ENCODE peak calls at places on chromosomes 2 and 18, in five cellular contexts. Q, G, S, X and A are unnamed samples.

GRCh38 chr2:45765847-45766254 is 114.4 kb downstream of the PRKCE start:
- DNase-seq in G (no peak), X (no peak), Q (no peak), S (no peak), A (no peak)

GRCh38 chr18:21408681-21409080 is 166.6 kb downstream of the GREB1L start:
- DNase-seq in Q (no peak), G (no peak), X (no peak), S (no peak), A (no peak)

GRCh38 chr2:209208211-209208610 is 215.6 kb upstream of the MAP2 start:
- DNase-seq in X (no peak), Q (no peak), S (peak; percentile 43), G (no peak), A (no peak)

GRCh38 chr2:110167326-110167955 is 37.4 kb downstream of the NPHP1 start:
- DNase-seq in G (no peak), S (no peak), X (no peak), Q (no peak), A (no peak)

GRCh38 chr2:107137711-107138110 is 251.7 kb upstream of the ST6GAL2 start:
- DNase-seq in G (no peak), Q (no peak), X (no peak), S (no peak), A (no peak)

GRCh38 chr2:38515155-38516074 is 87.3 kb downstream of the HNRNPLL start:
- DNase-seq in G (no peak), X (no peak), Q (peak; percentile 76), S (peak; percentile 77), A (peak; percentile 83)

GRCh38 chr2:557635-558301 is 119.4 kb downstream of the TMEM18 start:
- DNase-seq in Q (no peak), G (no peak), X (no peak), S (no peak), A (no peak)

GRCh38 chr2:236712304-236712703 is 142.7 kb downstream of the ACKR3 start:
- DNase-seq in X (no peak), S (no peak), G (no peak), Q (no peak), A (no peak)

GRCh38 chr18:48929212-48929612 is 21.6 kb downstream of the SMAD7 start:
- DNase-seq in S (no peak), X (peak; percentile 49), G (no peak), Q (no peak), A (no peak)

GRCh38 chr18:48932462-48932818 is 18.3 kb downstream of the SMAD7 start:
- DNase-seq in X (no peak), S (no peak), Q (no peak), G (no peak), A (no peak)

GRCh38 chr18:48929951-48930713 is 20.6 kb downstream of the SMAD7 start:
- DNase-seq in G (no peak), Q (peak; percentile 41), X (peak; percentile 90), S (no peak), A (no peak)

GRCh38 chr18:48931680-48932461 is 18.9 kb downstream of the SMAD7 start:
- DNase-seq in X (peak; percentile 55), Q (no peak), G (no peak), S (no peak), A (peak; percentile 67)

GRCh38 chr18:48930926-48931325 is 19.8 kb downstream of the SMAD7 start:
- DNase-seq in Q (no peak), G (no peak), X (no peak), S (no peak), A (no peak)
- H3K27ac ChIP-seq in Q (peak overlapping the region; percentile 14), G (peak overlapping the region; percentile 93), X (no peak overlapping the region), S (peak overlapping the region; percentile 79), A (peak overlapping the region; percentile 36)

DNA sequence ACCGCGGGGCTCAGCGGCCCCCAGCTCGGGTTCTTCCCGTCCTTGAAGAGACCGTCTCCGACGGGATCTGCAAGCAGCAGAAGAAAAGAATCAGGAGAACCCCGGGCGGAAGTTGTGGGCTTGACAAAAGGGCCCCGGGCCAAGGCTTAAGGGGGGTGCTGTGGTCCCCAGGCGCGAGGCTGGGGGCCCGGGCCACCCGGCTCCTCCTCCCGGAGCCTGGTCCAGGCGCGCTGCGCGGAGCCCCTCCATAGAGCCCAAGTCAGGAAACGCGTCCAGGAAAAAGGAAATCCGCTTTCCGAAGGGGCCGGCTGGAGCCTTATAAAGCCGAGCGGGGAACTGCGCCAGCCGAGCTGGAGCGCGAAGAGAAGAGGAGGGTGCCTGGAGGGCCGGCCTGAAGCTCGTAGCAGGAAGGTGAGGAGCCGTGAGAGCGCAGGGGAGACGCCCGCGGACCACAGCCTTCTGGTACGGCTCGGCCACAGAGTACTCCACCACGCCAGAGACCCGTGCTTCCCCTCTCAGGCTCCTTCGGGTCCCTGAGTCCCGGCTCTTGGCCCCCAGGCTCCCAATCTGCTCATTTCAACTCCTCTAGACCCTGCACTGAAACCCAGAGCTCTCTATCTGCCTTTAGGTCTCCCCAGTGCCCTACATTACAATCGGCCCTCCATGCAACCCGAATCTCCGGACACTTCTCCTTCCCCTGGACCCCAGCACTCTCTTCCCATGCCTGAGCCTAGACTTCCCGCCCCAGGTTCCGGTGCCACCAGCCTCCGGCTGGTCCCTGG is 554 bp downstream of the FEV start:
- DNase-seq in Q (no peak), X (peak; percentile 50), G (no peak), S (no peak), A (peak; percentile 74)
- H3K4me3 ChIP-seq in Q (peak overlapping the region; percentile 10), X (peak overlapping the region; percentile 24), G (no peak overlapping the region), S (peak overlapping the region; percentile 25), A (no peak overlapping the region)

GRCh38 chr2:12965540-12966269 is 249.0 kb downstream of the TRIB2 start:
- DNase-seq in X (no peak), G (no peak), Q (no peak), S (no peak), A (no peak)
- H3K36me3 ChIP-seq in X (no peaks in the 10 kb centered on the region), G (no peaks in the 10 kb centered on the region), Q (no peaks in the 10 kb centered on the region), S (no peaks in the 10 kb centered on the region), A (no peaks in the 10 kb centered on the region)

DNA sequence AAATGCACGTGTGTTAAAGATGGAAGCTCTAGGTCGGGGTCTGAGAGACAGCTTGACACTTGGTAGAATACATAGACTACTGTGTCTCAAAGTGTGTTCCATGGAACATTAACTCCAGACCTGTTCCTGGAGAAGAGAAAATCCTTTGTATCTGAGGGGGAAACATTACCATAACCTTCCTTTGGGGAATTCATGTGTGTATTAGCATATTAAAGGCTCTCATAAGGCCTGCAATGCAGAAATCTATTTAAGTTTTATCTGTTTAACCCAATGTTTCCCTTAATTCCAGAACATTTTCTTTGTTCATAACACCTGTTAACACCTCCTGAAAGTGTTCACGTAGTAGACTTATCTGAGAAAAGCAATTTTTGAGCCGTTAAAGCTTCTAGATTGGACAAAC is 99.5 kb downstream of the PLB1 start:
- DNase-seq in Q (no peak), S (no peak), G (no peak), X (no peak), A (no peak)
- H3K27ac ChIP-seq in Q (peak overlapping the region; percentile 88), S (peak overlapping the region; percentile 68), G (no peak overlapping the region), X (no peak overlapping the region), A (peak overlapping the region; percentile 89)

GRCh38 chr2:132267372-132267771 is 105.6 kb upstream of the ANKRD30BL start:
- DNase-seq in S (no peak), Q (no peak), G (no peak), X (no peak), A (no peak)
- H3K4me3 ChIP-seq in S (peak overlapping the region; percentile 29), Q (no peak overlapping the region), G (no peak overlapping the region), X (peak overlapping the region; percentile 31), A (peak overlapping the region; percentile 6)

DNA sequence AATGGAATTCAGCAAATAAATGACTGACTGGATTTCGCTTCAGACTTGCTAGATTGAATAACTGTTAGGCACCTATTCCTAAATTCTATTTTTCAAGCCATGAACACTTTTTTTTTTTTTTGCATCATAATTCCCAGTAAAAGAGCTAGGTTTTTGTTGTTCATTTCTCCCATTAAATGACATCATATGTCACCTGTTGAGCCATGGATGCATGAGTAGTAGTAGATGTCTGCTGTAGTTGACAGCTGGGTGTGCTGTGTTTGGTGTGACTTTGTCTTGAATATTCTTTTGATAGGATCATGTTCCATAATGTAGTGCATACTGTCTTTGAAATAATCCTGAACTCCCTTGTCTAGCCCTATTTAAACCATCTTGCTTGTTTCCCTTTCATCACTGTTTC is 115.2 kb downstream of the RAB3GAP1 start:
- DNase-seq in Q (no peak), S (no peak), G (no peak), X (no peak), A (no peak)
- H3K36me3 ChIP-seq in Q (peaks cover 96% of the 10 kb centered on the region), S (peaks cover 89% of the 10 kb centered on the region), G (no peaks in the 10 kb centered on the region), X (peaks cover 84% of the 10 kb centered on the region), A (peaks cover 17% of the 10 kb centered on the region)

DNA sequence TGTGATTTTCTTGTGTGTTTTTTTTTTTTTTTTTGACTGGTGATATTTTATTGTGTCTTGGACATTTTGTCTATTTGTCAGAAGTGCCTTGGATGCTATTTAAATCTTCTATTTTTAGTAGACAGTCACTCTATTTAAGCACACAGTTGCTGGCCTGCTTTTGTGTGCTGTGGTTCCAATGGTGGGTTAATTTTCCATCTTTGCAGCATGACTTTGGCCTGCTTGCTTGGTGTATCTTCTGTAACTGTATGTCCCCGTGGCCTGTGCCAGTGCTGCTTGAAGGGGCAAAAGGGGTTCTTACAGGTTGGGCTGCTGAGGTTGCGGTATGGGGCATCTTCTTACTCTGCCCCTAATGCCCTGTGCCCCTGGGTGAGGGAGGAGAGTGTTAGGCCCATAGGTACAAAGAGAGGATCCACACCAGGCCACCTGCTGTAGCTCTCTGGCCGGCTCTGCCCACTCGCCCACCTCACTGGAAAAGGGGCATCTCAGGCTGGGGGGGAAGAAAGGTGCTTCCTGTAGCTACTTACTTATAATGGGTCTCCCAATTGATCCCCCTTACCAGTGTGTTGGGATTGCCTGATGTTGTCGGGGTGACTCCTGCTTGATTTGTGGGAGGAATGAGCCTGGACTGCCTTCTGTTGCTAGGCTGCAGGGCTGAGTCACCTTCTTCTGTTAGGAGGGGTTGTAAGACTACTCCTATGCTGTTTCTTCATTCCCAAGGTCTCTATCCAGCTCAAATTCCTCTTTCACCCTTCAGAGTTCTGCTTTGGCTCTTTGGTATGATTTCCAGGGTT is 490.0 kb upstream of the HS6ST1 start:
- DNase-seq in S (no peak), G (peak; percentile 27), X (no peak), Q (no peak), A (no peak)
- H3K27ac ChIP-seq in S (no peak overlapping the region), G (no peak overlapping the region), X (no peak overlapping the region), Q (no peak overlapping the region), A (no peak overlapping the region)